ENCODE peak calls at places on chromosomes 11 and 22, in seven cellular contexts. One of them, this sample, is unnamed.

GRCh38 chr22:27677895-27678458 is 123.6 kb downstream of the MN1 start:
- DNase-seq in stomach: no peak
- DNase-seq in dorsolateral prefrontal cortex: no peak
- DNase-seq in mesothelial cell of epicardium: no peak
- DNase-seq in Peyer's patch: no peak
- DNase-seq in adrenal gland: no peak
- DNase-seq in AG10803: no peak
- DNase-seq in this sample: no peak

GRCh38 chr11:20880094-20880493 is 210.7 kb downstream of the NELL1 start:
- DNase-seq in dorsolateral prefrontal cortex: no peak
- DNase-seq in Peyer's patch: no peak
- DNase-seq in stomach: no peak
- DNase-seq in mesothelial cell of epicardium: no peak
- DNase-seq in adrenal gland: no peak
- DNase-seq in AG10803: no peak
- DNase-seq in this sample: no peak

GRCh38 chr11:67010296-67010905 is 12.5 kb upstream of the SYT12 start:
- DNase-seq in adrenal gland: no peak
- DNase-seq in dorsolateral prefrontal cortex: no peak
- DNase-seq in mesothelial cell of epicardium: no peak
- DNase-seq in AG10803: no peak
- DNase-seq in Peyer's patch: no peak
- DNase-seq in stomach: no peak
- DNase-seq in this sample: no peak

GRCh38 chr11:34706709-34707461 is 86.0 kb downstream of the EHF start:
- DNase-seq in AG10803: no peak
- DNase-seq in adrenal gland: no peak
- DNase-seq in Peyer's patch: no peak
- DNase-seq in dorsolateral prefrontal cortex: no peak
- DNase-seq in mesothelial cell of epicardium: no peak
- DNase-seq in stomach: no peak
- DNase-seq in this sample: no peak

GRCh38 chr11:71206186-71206585 is 46.2 kb downstream of the SHANK2 start:
- DNase-seq in stomach: peak
- DNase-seq in adrenal gland: no peak
- DNase-seq in AG10803: peak
- DNase-seq in dorsolateral prefrontal cortex: no peak
- DNase-seq in Peyer's patch: no peak
- DNase-seq in mesothelial cell of epicardium: no peak
- DNase-seq in this sample: peak

GRCh38 chr22:40235418-40235817 is 57.7 kb downstream of the TNRC6B start:
- DNase-seq in dorsolateral prefrontal cortex: no peak
- DNase-seq in AG10803: peak
- DNase-seq in Peyer's patch: no peak
- DNase-seq in adrenal gland: no peak
- DNase-seq in stomach: no peak
- DNase-seq in mesothelial cell of epicardium: no peak
- DNase-seq in this sample: no peak

GRCh38 chr22:49215840-49216239 is 611.8 kb downstream of the BRD1 start:
- DNase-seq in mesothelial cell of epicardium: peak
- DNase-seq in Peyer's patch: peak
- DNase-seq in AG10803: no peak
- DNase-seq in stomach: peak
- DNase-seq in adrenal gland: peak
- DNase-seq in dorsolateral prefrontal cortex: no peak
- DNase-seq in this sample: no peak

GRCh38 chr22:23829845-23830372 is 8.9 kb downstream of the DERL3 start:
- DNase-seq in AG10803: peak
- DNase-seq in Peyer's patch: no peak
- DNase-seq in dorsolateral prefrontal cortex: no peak
- DNase-seq in adrenal gland: no peak
- DNase-seq in mesothelial cell of epicardium: no peak
- DNase-seq in stomach: no peak
- DNase-seq in this sample: no peak

GRCh38 chr11:75147875-75148263 is 3.0 kb upstream of the SLCO2B1 start:
- DNase-seq in adrenal gland: peak
- DNase-seq in AG10803: no peak
- DNase-seq in stomach: no peak
- DNase-seq in mesothelial cell of epicardium: no peak
- DNase-seq in Peyer's patch: no peak
- DNase-seq in dorsolateral prefrontal cortex: no peak
- DNase-seq in this sample: peak

GRCh38 chr11:125929445-125930075 is 16.3 kb upstream of the VSIG10L2 start:
- DNase-seq in adrenal gland: peak
- DNase-seq in mesothelial cell of epicardium: no peak
- DNase-seq in AG10803: no peak
- DNase-seq in Peyer's patch: no peak
- DNase-seq in dorsolateral prefrontal cortex: no peak
- DNase-seq in stomach: no peak
- DNase-seq in this sample: no peak

GRCh38 chr11:43393765-43394355 is 35.1 kb downstream of the TTC17 start:
- DNase-seq in mesothelial cell of epicardium: no peak
- DNase-seq in AG10803: peak
- DNase-seq in adrenal gland: peak
- DNase-seq in stomach: peak
- DNase-seq in dorsolateral prefrontal cortex: no peak
- DNase-seq in Peyer's patch: peak
- DNase-seq in this sample: peak

GRCh38 chr11:123576501-123576900 is 77.9 kb downstream of the SCN3B start:
- DNase-seq in dorsolateral prefrontal cortex: no peak
- DNase-seq in stomach: no peak
- DNase-seq in mesothelial cell of epicardium: no peak
- DNase-seq in AG10803: no peak
- DNase-seq in adrenal gland: no peak
- DNase-seq in Peyer's patch: no peak
- DNase-seq in this sample: no peak

GRCh38 chr11:123251656-123252344 is 56.8 kb upstream of the CLMP start:
- DNase-seq in mesothelial cell of epicardium: no peak
- DNase-seq in stomach: no peak
- DNase-seq in AG10803: peak
- DNase-seq in dorsolateral prefrontal cortex: peak
- DNase-seq in Peyer's patch: peak
- DNase-seq in adrenal gland: peak
- DNase-seq in this sample: peak

DNA sequence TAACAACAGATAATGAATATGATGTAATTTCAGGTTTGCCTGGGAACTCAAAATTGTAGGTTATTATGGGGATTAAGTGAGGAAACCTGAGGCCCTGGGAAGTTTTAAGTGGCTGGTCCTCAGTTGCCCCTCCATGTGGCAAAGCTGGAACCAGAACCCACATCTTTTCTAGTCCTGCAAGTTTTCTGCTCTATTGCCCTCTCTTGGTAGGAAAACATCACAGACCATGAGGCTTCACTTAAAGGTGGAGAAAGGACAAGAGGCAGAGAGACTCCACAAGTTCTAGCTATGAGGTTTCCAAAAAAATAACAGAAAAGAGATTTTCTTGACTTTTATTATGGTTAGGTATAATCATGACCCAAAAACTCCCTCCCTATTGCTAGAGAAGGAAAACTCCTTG is 115.5 kb upstream of the DDI1 start:
- DNase-seq in AG10803: no peak
- DNase-seq in dorsolateral prefrontal cortex: no peak
- DNase-seq in Peyer's patch: no peak
- DNase-seq in mesothelial cell of epicardium: no peak
- DNase-seq in stomach: no peak
- DNase-seq in adrenal gland: no peak
- DNase-seq in this sample: no peak
- TF ChIP-seq CTCF in AG10803: no peak
- TF ChIP-seq CTCF in dorsolateral prefrontal cortex: no peak
- TF ChIP-seq CTCF in Peyer's patch: no peak
- TF ChIP-seq CTCF in mesothelial cell of epicardium: no peak
- TF ChIP-seq CTCF in stomach: no peak
- TF ChIP-seq CTCF in adrenal gland: no peak
- TF ChIP-seq CTCF in this sample: no peak

DNA sequence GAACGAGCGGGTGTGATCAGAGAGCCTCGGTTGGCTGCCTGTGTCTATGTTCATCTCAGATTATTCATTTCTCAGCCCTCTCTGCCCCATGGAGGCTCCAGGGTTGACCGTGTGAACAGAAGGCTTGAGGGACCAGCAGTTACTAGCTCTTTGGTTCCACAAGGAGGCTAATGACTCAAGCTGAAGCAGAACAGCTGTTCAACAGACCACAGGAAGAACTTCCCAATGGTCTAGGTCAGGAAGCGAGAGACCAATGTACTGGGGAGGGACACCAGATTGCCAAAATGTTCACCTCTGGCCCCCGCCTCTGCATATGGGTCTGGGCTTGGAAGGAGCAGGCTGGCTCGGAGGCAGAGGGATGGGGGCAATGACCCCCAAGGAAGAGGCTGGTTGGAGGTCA is 14.7 kb upstream of the PDE2A start:
- DNase-seq in stomach: no peak
- DNase-seq in Peyer's patch: no peak
- DNase-seq in adrenal gland: no peak
- DNase-seq in AG10803: peak
- DNase-seq in mesothelial cell of epicardium: no peak
- DNase-seq in dorsolateral prefrontal cortex: no peak
- DNase-seq in this sample: no peak
- TF ChIP-seq CTCF in stomach: no peak
- TF ChIP-seq CTCF in Peyer's patch: no peak
- TF ChIP-seq CTCF in adrenal gland: no peak
- TF ChIP-seq CTCF in AG10803: peak
- TF ChIP-seq CTCF in mesothelial cell of epicardium: no peak
- TF ChIP-seq CTCF in dorsolateral prefrontal cortex: no peak
- TF ChIP-seq CTCF in this sample: no peak

GRCh38 chr11:2526808-2527381 is 82.1 kb downstream of the KCNQ1 start:
- DNase-seq in mesothelial cell of epicardium: peak
- DNase-seq in Peyer's patch: peak
- DNase-seq in AG10803: no peak
- DNase-seq in adrenal gland: peak
- DNase-seq in dorsolateral prefrontal cortex: peak
- DNase-seq in stomach: peak
- DNase-seq in this sample: peak
- TF ChIP-seq CTCF in mesothelial cell of epicardium: no peak
- TF ChIP-seq CTCF in Peyer's patch: no peak
- TF ChIP-seq CTCF in AG10803: no peak
- TF ChIP-seq CTCF in adrenal gland: peak
- TF ChIP-seq CTCF in dorsolateral prefrontal cortex: no peak
- TF ChIP-seq CTCF in stomach: peak
- TF ChIP-seq CTCF in this sample: peak

DNA sequence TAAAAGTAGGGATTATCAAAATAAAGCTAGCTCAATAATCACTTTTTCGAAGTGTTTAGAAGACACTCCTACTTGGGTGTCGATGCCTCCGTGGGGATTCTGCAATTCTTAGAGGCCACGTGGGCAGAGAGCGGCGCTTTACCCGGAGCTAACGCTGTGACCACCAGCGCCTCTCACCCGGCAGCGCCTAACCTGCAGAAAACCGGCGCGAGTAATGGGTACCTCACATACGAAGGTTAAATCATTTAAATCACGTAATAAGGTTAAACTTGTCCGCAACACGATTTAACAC is 547 bp downstream of the TAF1D start:
- DNase-seq in adrenal gland: peak
- DNase-seq in Peyer's patch: peak
- DNase-seq in mesothelial cell of epicardium: no peak
- DNase-seq in AG10803: peak
- DNase-seq in stomach: peak
- DNase-seq in dorsolateral prefrontal cortex: peak
- DNase-seq in this sample: peak
- TF ChIP-seq CTCF in adrenal gland: no peak
- TF ChIP-seq CTCF in Peyer's patch: no peak
- TF ChIP-seq CTCF in mesothelial cell of epicardium: no peak
- TF ChIP-seq CTCF in AG10803: peak
- TF ChIP-seq CTCF in stomach: no peak
- TF ChIP-seq CTCF in dorsolateral prefrontal cortex: no peak
- TF ChIP-seq CTCF in this sample: no peak

GRCh38 chr22:30425616-30426394 is at the start of gene MTFP1:
- DNase-seq in AG10803: peak
- DNase-seq in mesothelial cell of epicardium: no peak
- DNase-seq in Peyer's patch: peak
- DNase-seq in adrenal gland: peak
- DNase-seq in stomach: peak
- DNase-seq in dorsolateral prefrontal cortex: peak
- DNase-seq in this sample: peak
- TF ChIP-seq CTCF in AG10803: no peak
- TF ChIP-seq CTCF in mesothelial cell of epicardium: no peak
- TF ChIP-seq CTCF in Peyer's patch: no peak
- TF ChIP-seq CTCF in adrenal gland: no peak
- TF ChIP-seq CTCF in stomach: no peak
- TF ChIP-seq CTCF in dorsolateral prefrontal cortex: peak
- TF ChIP-seq CTCF in this sample: no peak

DNA sequence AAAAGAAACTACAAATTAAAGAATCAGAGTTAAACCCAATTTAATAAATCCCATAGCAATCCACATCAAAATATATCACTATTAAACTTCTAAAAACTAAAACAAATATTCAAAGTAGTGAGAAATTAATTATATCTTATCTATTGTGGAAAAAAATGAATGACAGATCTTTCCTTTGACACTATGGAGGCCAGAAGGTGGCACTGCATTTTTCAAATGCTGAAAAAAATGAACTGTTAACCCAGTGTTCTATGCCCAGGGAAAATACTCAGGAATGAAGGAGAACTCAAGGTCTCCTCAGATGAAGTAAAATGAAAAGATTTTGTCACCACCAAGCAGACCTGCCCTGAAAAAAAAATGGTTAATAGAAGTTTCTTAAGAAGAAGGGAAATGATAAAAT is 27.7 kb downstream of the TYR start:
- DNase-seq in stomach: no peak
- DNase-seq in mesothelial cell of epicardium: no peak
- DNase-seq in Peyer's patch: no peak
- DNase-seq in dorsolateral prefrontal cortex: no peak
- DNase-seq in adrenal gland: no peak
- DNase-seq in AG10803: no peak
- DNase-seq in this sample: no peak
- TF ChIP-seq CTCF in stomach: no peak
- TF ChIP-seq CTCF in mesothelial cell of epicardium: no peak
- TF ChIP-seq CTCF in Peyer's patch: no peak
- TF ChIP-seq CTCF in dorsolateral prefrontal cortex: no peak
- TF ChIP-seq CTCF in adrenal gland: no peak
- TF ChIP-seq CTCF in AG10803: no peak
- TF ChIP-seq CTCF in this sample: no peak